ENCODE peak calls at places on chromosomes 7 and 10, in eight cellular contexts. I is upper lobe of left lung, F is dorsolateral prefrontal cortex, N is HCT116, Y is cardiac muscle cell, X is Caco-2, Q is coronary artery, Z is left ventricle myocardium inferior. R is an unnamed sample.

GRCh38 chr7:2011266-2012043 is 221.3 kb downstream of the MAD1L1 start:
- DNase-seq in I (peak; percentile 13), F (no peak), N (no peak), Y (no peak), X (peak; percentile 35), Q (peak; percentile 58), Z (peak; percentile 11), R (peak; percentile 8)

GRCh38 chr7:130189281-130189782 is 15.9 kb downstream of the TMEM209 start:
- DNase-seq in I (no peak), F (no peak), N (no peak), Y (no peak), X (no peak), Q (no peak), Z (no peak), R (no peak)

GRCh38 chr7:105742787-105743186 is 133.6 kb downstream of the ATXN7L1 start:
- DNase-seq in I (no peak), F (no peak), N (no peak), Y (no peak), X (no peak), Q (no peak), Z (no peak), R (no peak)

GRCh38 chr10:14146005-14146404 is 184.7 kb downstream of the FRMD4A start:
- DNase-seq in I (no peak), F (no peak), N (no peak), Y (no peak), X (no peak), Q (no peak), Z (no peak), R (no peak)

GRCh38 chr10:121460733-121461132 is 137.5 kb downstream of the FGFR2 start:
- DNase-seq in I (no peak), F (no peak), N (no peak), Y (no peak), X (no peak), Q (no peak), Z (no peak), R (no peak)

GRCh38 chr7:117872565-117873055 is 631 bp downstream of the CTTNBP2 start:
- DNase-seq in I (no peak), F (peak; percentile 71), N (peak; percentile 6), Y (peak; percentile 64), X (peak; percentile 38), Q (peak; percentile 75), Z (peak; percentile 29), R (peak; percentile 32)

GRCh38 chr10:52105301-52105700 is 208.8 kb upstream of the DKK1 start:
- DNase-seq in I (no peak), F (no peak), N (no peak), Y (no peak), X (no peak), Q (no peak), Z (no peak), R (no peak)

GRCh38 chr10:106919798-106920382 is 244.6 kb downstream of the SORCS1 start:
- DNase-seq in I (no peak), F (no peak), N (no peak), Y (no peak), X (no peak), Q (no peak), Z (no peak), R (no peak)

GRCh38 chr10:86295351-86295750 is 71.2 kb downstream of the GRID1 start:
- DNase-seq in I (peak; percentile 12), F (no peak), N (no peak), Y (no peak), X (no peak), Q (no peak), Z (no peak), R (no peak)

GRCh38 chr10:94409016-94409657 is 6.8 kb downstream of the TBC1D12 start:
- DNase-seq in I (no peak), F (no peak), N (no peak), Y (no peak), X (no peak), Q (no peak), Z (no peak), R (no peak)

GRCh38 chr10:14588084-14588937 is 186.4 kb downstream of the FAM107B start:
- DNase-seq in I (no peak), F (no peak), N (no peak), Y (no peak), X (peak; percentile 70), Q (no peak), Z (no peak), R (no peak)

GRCh38 chr10:79318369-79318768 is 28.9 kb upstream of the PPIF start:
- DNase-seq in I (no peak), F (no peak), N (no peak), Y (no peak), X (no peak), Q (no peak), Z (no peak), R (no peak)

GRCh38 chr7:84701524-84702306 is 485.1 kb downstream of the SEMA3D start:
- DNase-seq in I (no peak), F (no peak), N (peak; percentile 94), Y (no peak), X (peak; percentile 66), Q (no peak), Z (no peak), R (peak; percentile 35)

GRCh38 chr7:101507791-101508252 is 121.3 kb downstream of the MYL10 start:
- DNase-seq in I (no peak), F (no peak), N (peak; percentile 63), Y (peak; percentile 77), X (peak; percentile 78), Q (no peak), Z (no peak), R (peak; percentile 35)

GRCh38 chr10:75335191-75335590 is 66.4 kb downstream of the ZNF503 start:
- DNase-seq in I (no peak), F (no peak), N (no peak), Y (no peak), X (no peak), Q (no peak), Z (no peak), R (peak; percentile 5)

GRCh38 chr7:128530855-128531104 is 54.2 kb downstream of the METTL2B start:
- DNase-seq in I (no peak), F (no peak), N (no peak), Y (no peak), X (no peak), Q (no peak), Z (no peak), R (no peak)

GRCh38 chr10:97991875-97992274 is 38.5 kb downstream of the CRTAC1 start:
- DNase-seq in I (no peak), F (no peak), N (no peak), Y (peak; percentile 87), X (peak; percentile 41), Q (no peak), Z (no peak), R (no peak)

GRCh38 chr7:99324966-99325596 is 617 bp upstream of the ARPC1A start:
- DNase-seq in I (no peak), F (no peak), N (no peak), Y (no peak), X (no peak), Q (no peak), Z (no peak), R (peak; percentile 15)

GRCh38 chr7:99326408-99326782 is 697 bp downstream of the ARPC1A start:
- DNase-seq in I (no peak), F (no peak), N (no peak), Y (no peak), X (no peak), Q (no peak), Z (no peak), R (no peak)

GRCh38 chr7:99331002-99331401 is 5.3 kb downstream of the ARPC1A start:
- DNase-seq in I (no peak), F (no peak), N (no peak), Y (no peak), X (no peak), Q (no peak), Z (no peak), R (no peak)

GRCh38 chr7:99324559-99324958 is 1.1 kb upstream of the ARPC1A start:
- DNase-seq in I (no peak), F (no peak), N (no peak), Y (no peak), X (no peak), Q (no peak), Z (no peak), R (no peak)

GRCh38 chr7:99325597-99326407 is at the start of gene ARPC1A:
- DNase-seq in I (peak; percentile 88), F (peak; percentile 75), N (peak; percentile 80), Y (peak; percentile 96), X (peak; percentile 94), Q (peak; percentile 93), Z (peak; percentile 90), R (peak; percentile 92)
- TF ChIP-seq CTCF in I (no peak), F (peak; percentile 18), N (no peak), Y (peak; percentile 18), X (no peak), Q (no peak), Z (peak; percentile 35), R (peak; percentile 45)

GRCh38 chr10:91567815-91568214 is 65.1 kb downstream of the PPP1R3C start:
- DNase-seq in I (no peak), F (no peak), N (no peak), Y (no peak), X (no peak), Q (no peak), Z (no peak), R (no peak)
- H3K4me3 ChIP-seq in I (no peak overlapping the region), F (no peak overlapping the region), N (no peak overlapping the region), Y (no peak overlapping the region), X (no peak overlapping the region), Q (no peak overlapping the region), Z (no peak overlapping the region), R (no peak overlapping the region)

GRCh38 chr10:30384051-30384674 is 35.1 kb upstream of the MTPAP start:
- DNase-seq in I (no peak), F (no peak), N (no peak), Y (no peak), X (no peak), Q (no peak), Z (no peak), R (no peak)

GRCh38 chr10:30383366-30383765 is 34.3 kb upstream of the MTPAP start:
- DNase-seq in I (no peak), F (no peak), N (no peak), Y (peak; percentile 6), X (no peak), Q (no peak), Z (no peak), R (peak; percentile 11)

GRCh38 chr10:30386801-30387588 is 37.9 kb upstream of the MTPAP start:
- DNase-seq in I (no peak), F (no peak), N (no peak), Y (no peak), X (no peak), Q (no peak), Z (no peak), R (no peak)

GRCh38 chr10:30387646-30388243 is 38.7 kb upstream of the MTPAP start:
- DNase-seq in I (no peak), F (no peak), N (peak; percentile 81), Y (no peak), X (no peak), Q (no peak), Z (no peak), R (no peak)

GRCh38 chr10:30384791-30385201 is 35.7 kb upstream of the MTPAP start:
- DNase-seq in I (no peak), F (no peak), N (peak; percentile 48), Y (peak; percentile 50), X (no peak), Q (no peak), Z (no peak), R (no peak)
- TF ChIP-seq CTCF in I (peak; percentile 55), F (no peak), N (peak; percentile 56), Y (peak; percentile 44), X (no peak), Q (no peak), Z (peak; percentile 49), R (no peak)

DNA sequence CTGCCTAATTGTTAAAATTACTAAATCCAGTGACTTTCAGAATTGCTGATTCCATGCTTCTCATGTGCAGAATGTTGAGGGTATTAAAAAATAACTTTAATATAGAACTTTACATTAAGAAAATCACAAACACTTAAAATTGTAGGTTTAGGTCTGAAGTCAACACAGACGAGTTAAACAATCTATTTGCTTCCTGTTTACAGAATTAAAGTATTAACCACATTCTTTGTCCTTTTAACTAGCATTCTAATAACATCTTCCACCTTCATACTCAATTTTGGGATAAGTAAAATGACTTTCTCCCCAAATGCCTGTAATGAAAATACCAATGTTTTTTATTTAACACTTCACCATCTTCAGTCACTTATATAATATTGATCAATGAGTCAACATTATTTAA is 2.2 kb downstream of the ITGB1 start:
- DNase-seq in I (no peak), F (no peak), N (no peak), Y (no peak), X (no peak), Q (no peak), Z (no peak), R (no peak)
- H3K4me3 ChIP-seq in I (peak overlapping the region; percentile 75), F (no peak overlapping the region), N (peak overlapping the region; percentile 87), Y (peak overlapping the region; percentile 95), X (no peak overlapping the region), Q (peak overlapping the region; percentile 97), Z (peak overlapping the region; percentile 97), R (no peak overlapping the region)